ENCODE peak calls at places on chromosomes 1 and 21, in eight cellular contexts. One of them, this sample, is unnamed.

GRCh38 chr1:197127513-197127912 is 19.0 kb downstream of the ASPM start:
- DNase-seq in left lung: no peak
- DNase-seq in nephron progenitor cell: no peak
- DNase-seq in neural crest cell: no peak
- DNase-seq in prostate gland: no peak
- DNase-seq in cardiac fibroblast: peak; percentile 51
- DNase-seq in mucosa of descending colon: no peak
- DNase-seq in left ventricle myocardium inferior: no peak
- DNase-seq in this sample: no peak

GRCh38 chr1:63773815-63774616 is at the start of gene ROR1:
- DNase-seq in left lung: peak; percentile 87
- DNase-seq in nephron progenitor cell: peak; percentile 90
- DNase-seq in neural crest cell: peak; percentile 87
- DNase-seq in prostate gland: peak; percentile 82
- DNase-seq in cardiac fibroblast: peak; percentile 88
- DNase-seq in mucosa of descending colon: peak; percentile 85
- DNase-seq in left ventricle myocardium inferior: peak; percentile 89
- DNase-seq in this sample: peak; percentile 93

GRCh38 chr1:32351859-32352745 is 10.2 kb downstream of the FAM229A start:
- DNase-seq in left lung: peak; percentile 64
- DNase-seq in nephron progenitor cell: no peak
- DNase-seq in neural crest cell: no peak
- DNase-seq in prostate gland: no peak
- DNase-seq in cardiac fibroblast: peak; percentile 40
- DNase-seq in mucosa of descending colon: peak; percentile 64
- DNase-seq in left ventricle myocardium inferior: peak; percentile 63
- DNase-seq in this sample: no peak

GRCh38 chr1:74467786-74468377 is 44.5 kb downstream of the LRRC53 start:
- DNase-seq in left lung: no peak
- DNase-seq in nephron progenitor cell: no peak
- DNase-seq in neural crest cell: no peak
- DNase-seq in prostate gland: no peak
- DNase-seq in cardiac fibroblast: peak; percentile 52
- DNase-seq in mucosa of descending colon: no peak
- DNase-seq in left ventricle myocardium inferior: no peak
- DNase-seq in this sample: no peak

GRCh38 chr1:21184266-21184665 is 7.6 kb upstream of the EIF4G3 start:
- DNase-seq in left lung: no peak
- DNase-seq in nephron progenitor cell: no peak
- DNase-seq in neural crest cell: no peak
- DNase-seq in prostate gland: no peak
- DNase-seq in cardiac fibroblast: no peak
- DNase-seq in mucosa of descending colon: no peak
- DNase-seq in left ventricle myocardium inferior: no peak
- DNase-seq in this sample: no peak

GRCh38 chr1:53416264-53416663 is 42.9 kb upstream of the DMRTB1 start:
- DNase-seq in left lung: no peak
- DNase-seq in nephron progenitor cell: no peak
- DNase-seq in neural crest cell: no peak
- DNase-seq in prostate gland: no peak
- DNase-seq in cardiac fibroblast: no peak
- DNase-seq in mucosa of descending colon: no peak
- DNase-seq in left ventricle myocardium inferior: no peak
- DNase-seq in this sample: no peak

GRCh38 chr1:230068952-230069684 is 2.1 kb downstream of the GALNT2 start:
- DNase-seq in left lung: no peak
- DNase-seq in nephron progenitor cell: no peak
- DNase-seq in neural crest cell: no peak
- DNase-seq in prostate gland: peak; percentile 21
- DNase-seq in cardiac fibroblast: no peak
- DNase-seq in mucosa of descending colon: peak; percentile 32
- DNase-seq in left ventricle myocardium inferior: no peak
- DNase-seq in this sample: peak; percentile 56

GRCh38 chr1:156401681-156402081 is 32.7 kb downstream of the RHBG start:
- DNase-seq in left lung: no peak
- DNase-seq in nephron progenitor cell: no peak
- DNase-seq in neural crest cell: no peak
- DNase-seq in prostate gland: no peak
- DNase-seq in cardiac fibroblast: no peak
- DNase-seq in mucosa of descending colon: no peak
- DNase-seq in left ventricle myocardium inferior: no peak
- DNase-seq in this sample: no peak

DNA sequence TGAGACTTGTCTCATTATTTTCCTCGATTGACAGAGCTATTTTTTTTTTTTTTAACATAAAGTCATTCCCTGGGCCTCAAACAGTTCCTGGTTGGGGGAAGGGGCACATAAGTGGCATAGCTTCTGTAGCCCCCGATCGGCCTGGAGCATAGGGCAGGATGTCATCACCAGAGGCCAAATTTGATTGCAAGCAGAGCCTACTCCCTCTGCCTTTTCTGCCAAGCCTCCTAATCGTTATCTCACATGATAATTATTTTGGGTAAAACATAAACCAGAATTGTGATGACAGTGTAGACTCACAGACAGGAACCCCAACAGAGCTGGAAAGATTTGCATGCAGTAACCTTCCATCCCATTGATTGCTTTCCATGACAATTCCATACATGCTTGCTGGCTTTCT is 404.8 kb downstream of the PCP4 start:
- DNase-seq in left lung: no peak
- DNase-seq in nephron progenitor cell: no peak
- DNase-seq in neural crest cell: no peak
- DNase-seq in prostate gland: no peak
- DNase-seq in cardiac fibroblast: no peak
- DNase-seq in mucosa of descending colon: no peak
- DNase-seq in left ventricle myocardium inferior: no peak
- DNase-seq in this sample: no peak
- TF ChIP-seq CTCF in left lung: no peak
- TF ChIP-seq CTCF in nephron progenitor cell: no peak
- TF ChIP-seq CTCF in neural crest cell: no peak
- TF ChIP-seq CTCF in prostate gland: no peak
- TF ChIP-seq CTCF in cardiac fibroblast: no peak
- TF ChIP-seq CTCF in mucosa of descending colon: no peak
- TF ChIP-seq CTCF in left ventricle myocardium inferior: no peak
- TF ChIP-seq CTCF in this sample: no peak

GRCh38 chr1:9350011-9350907 is 57.6 kb downstream of the SPSB1 start:
- DNase-seq in left lung: no peak
- DNase-seq in nephron progenitor cell: no peak
- DNase-seq in neural crest cell: no peak
- DNase-seq in prostate gland: no peak
- DNase-seq in cardiac fibroblast: peak; percentile 69
- DNase-seq in mucosa of descending colon: no peak
- DNase-seq in left ventricle myocardium inferior: peak; percentile 51
- DNase-seq in this sample: no peak

GRCh38 chr1:9350960-9351359 is 58.3 kb downstream of the SPSB1 start:
- DNase-seq in left lung: no peak
- DNase-seq in nephron progenitor cell: no peak
- DNase-seq in neural crest cell: no peak
- DNase-seq in prostate gland: no peak
- DNase-seq in cardiac fibroblast: no peak
- DNase-seq in mucosa of descending colon: no peak
- DNase-seq in left ventricle myocardium inferior: no peak
- DNase-seq in this sample: no peak

GRCh38 chr1:9355503-9355902 is 62.8 kb downstream of the SPSB1 start:
- DNase-seq in left lung: no peak
- DNase-seq in nephron progenitor cell: no peak
- DNase-seq in neural crest cell: no peak
- DNase-seq in prostate gland: no peak
- DNase-seq in cardiac fibroblast: no peak
- DNase-seq in mucosa of descending colon: no peak
- DNase-seq in left ventricle myocardium inferior: no peak
- DNase-seq in this sample: no peak

GRCh38 chr1:9351654-9352271 is 59.1 kb downstream of the SPSB1 start:
- DNase-seq in left lung: no peak
- DNase-seq in nephron progenitor cell: no peak
- DNase-seq in neural crest cell: no peak
- DNase-seq in prostate gland: no peak
- DNase-seq in cardiac fibroblast: no peak
- DNase-seq in mucosa of descending colon: no peak
- DNase-seq in left ventricle myocardium inferior: no peak
- DNase-seq in this sample: no peak

GRCh38 chr1:9352364-9353140 is 59.9 kb downstream of the SPSB1 start:
- DNase-seq in left lung: no peak
- DNase-seq in nephron progenitor cell: peak; percentile 72
- DNase-seq in neural crest cell: no peak
- DNase-seq in prostate gland: no peak
- DNase-seq in cardiac fibroblast: no peak
- DNase-seq in mucosa of descending colon: no peak
- DNase-seq in left ventricle myocardium inferior: no peak
- DNase-seq in this sample: no peak
- TF ChIP-seq CTCF in left lung: no peak
- TF ChIP-seq CTCF in nephron progenitor cell: peak; percentile 17
- TF ChIP-seq CTCF in neural crest cell: no peak
- TF ChIP-seq CTCF in prostate gland: no peak
- TF ChIP-seq CTCF in cardiac fibroblast: no peak
- TF ChIP-seq CTCF in mucosa of descending colon: no peak
- TF ChIP-seq CTCF in left ventricle myocardium inferior: no peak
- TF ChIP-seq CTCF in this sample: no peak

DNA sequence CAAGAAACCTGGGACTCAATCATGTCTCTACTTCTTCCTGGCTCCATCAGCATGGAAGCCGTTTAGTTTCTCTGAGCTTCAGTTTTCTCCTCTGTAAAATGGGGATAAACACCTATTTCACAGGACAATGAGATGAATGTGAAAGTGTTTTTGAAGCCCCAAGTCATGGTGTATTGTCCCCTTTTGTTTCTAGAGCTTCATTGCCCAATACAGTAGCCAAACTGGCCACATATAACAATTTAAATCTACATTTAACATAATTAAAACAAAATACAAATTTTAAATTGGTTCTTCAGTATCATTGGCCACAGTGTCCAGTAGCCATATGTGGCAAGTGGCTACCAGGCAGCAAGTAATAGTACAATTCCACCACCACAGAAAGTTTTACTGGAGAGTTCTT is 2.3 kb upstream of the EFCAB14 start:
- DNase-seq in left lung: no peak
- DNase-seq in nephron progenitor cell: no peak
- DNase-seq in neural crest cell: no peak
- DNase-seq in prostate gland: no peak
- DNase-seq in cardiac fibroblast: no peak
- DNase-seq in mucosa of descending colon: no peak
- DNase-seq in left ventricle myocardium inferior: no peak
- DNase-seq in this sample: no peak
- TF ChIP-seq CTCF in left lung: no peak
- TF ChIP-seq CTCF in nephron progenitor cell: no peak
- TF ChIP-seq CTCF in neural crest cell: no peak
- TF ChIP-seq CTCF in prostate gland: no peak
- TF ChIP-seq CTCF in cardiac fibroblast: no peak
- TF ChIP-seq CTCF in mucosa of descending colon: no peak
- TF ChIP-seq CTCF in left ventricle myocardium inferior: no peak
- TF ChIP-seq CTCF in this sample: no peak

DNA sequence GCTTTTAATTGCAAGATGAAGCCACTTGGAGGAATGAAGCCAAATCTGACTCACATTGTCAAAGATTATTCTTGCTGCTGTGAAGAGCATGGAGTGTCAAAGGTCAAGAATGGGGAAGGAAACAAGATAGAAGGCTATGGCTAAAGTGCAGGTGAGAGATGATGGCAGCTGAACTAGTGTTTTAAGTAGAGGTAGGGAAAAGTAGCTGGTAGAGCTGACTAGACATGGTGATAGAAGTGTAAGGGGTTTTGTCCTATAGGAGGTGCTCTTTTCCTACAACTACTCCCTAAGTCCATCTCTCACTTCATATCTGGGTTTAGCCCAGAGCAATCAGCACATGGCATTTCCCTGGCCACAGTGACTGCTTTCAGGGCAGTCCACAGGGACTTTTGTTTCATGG is 11.8 kb downstream of the UBE2T start:
- DNase-seq in left lung: no peak
- DNase-seq in nephron progenitor cell: no peak
- DNase-seq in neural crest cell: no peak
- DNase-seq in prostate gland: no peak
- DNase-seq in cardiac fibroblast: no peak
- DNase-seq in mucosa of descending colon: no peak
- DNase-seq in left ventricle myocardium inferior: no peak
- DNase-seq in this sample: no peak
- TF ChIP-seq CTCF in left lung: no peak
- TF ChIP-seq CTCF in nephron progenitor cell: no peak
- TF ChIP-seq CTCF in neural crest cell: no peak
- TF ChIP-seq CTCF in prostate gland: no peak
- TF ChIP-seq CTCF in cardiac fibroblast: no peak
- TF ChIP-seq CTCF in mucosa of descending colon: no peak
- TF ChIP-seq CTCF in left ventricle myocardium inferior: peak; percentile 21
- TF ChIP-seq CTCF in this sample: peak; percentile 12

DNA sequence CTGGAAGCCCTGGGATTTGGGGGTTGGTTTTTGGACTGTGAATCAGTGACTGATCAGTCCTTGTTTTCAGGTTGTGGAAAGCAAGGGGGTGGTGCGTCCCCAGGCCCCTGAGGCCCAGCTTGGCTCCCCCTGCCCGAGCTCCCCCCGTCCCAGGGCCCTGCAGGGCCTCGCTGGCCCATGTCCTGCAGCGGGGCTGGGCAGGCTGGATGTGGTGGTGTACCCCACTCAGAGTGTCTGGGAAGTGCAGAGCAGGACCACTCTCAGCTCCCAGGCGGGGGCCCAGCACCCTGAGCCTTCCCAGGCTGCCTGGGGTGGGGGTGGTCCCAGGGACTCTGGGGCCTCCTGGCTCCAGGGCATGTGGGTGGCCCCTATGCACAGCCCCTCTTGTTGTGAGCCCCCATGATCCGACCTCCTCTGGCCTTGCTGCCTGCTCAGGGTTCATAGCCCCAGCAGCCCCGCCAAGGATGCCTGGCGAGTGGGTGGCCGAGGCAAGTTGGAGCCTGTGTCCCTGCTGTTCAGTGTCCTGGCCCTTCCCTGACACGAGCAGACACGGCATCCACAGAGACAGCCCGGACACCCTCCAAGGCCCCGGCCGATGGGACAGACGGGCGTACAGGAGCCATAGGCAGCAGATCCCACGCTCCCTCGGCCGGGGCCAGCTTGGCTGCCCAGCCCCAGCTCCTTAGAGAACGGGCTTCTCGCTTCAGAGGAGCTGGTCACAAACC is 37.9 kb downstream of the SLX9 start:
- DNase-seq in left lung: no peak
- DNase-seq in nephron progenitor cell: no peak
- DNase-seq in neural crest cell: no peak
- DNase-seq in prostate gland: no peak
- DNase-seq in cardiac fibroblast: no peak
- DNase-seq in mucosa of descending colon: no peak
- DNase-seq in left ventricle myocardium inferior: no peak
- DNase-seq in this sample: no peak
- TF ChIP-seq CTCF in left lung: no peak
- TF ChIP-seq CTCF in nephron progenitor cell: no peak
- TF ChIP-seq CTCF in neural crest cell: no peak
- TF ChIP-seq CTCF in prostate gland: no peak
- TF ChIP-seq CTCF in cardiac fibroblast: no peak
- TF ChIP-seq CTCF in mucosa of descending colon: no peak
- TF ChIP-seq CTCF in left ventricle myocardium inferior: no peak
- TF ChIP-seq CTCF in this sample: no peak

DNA sequence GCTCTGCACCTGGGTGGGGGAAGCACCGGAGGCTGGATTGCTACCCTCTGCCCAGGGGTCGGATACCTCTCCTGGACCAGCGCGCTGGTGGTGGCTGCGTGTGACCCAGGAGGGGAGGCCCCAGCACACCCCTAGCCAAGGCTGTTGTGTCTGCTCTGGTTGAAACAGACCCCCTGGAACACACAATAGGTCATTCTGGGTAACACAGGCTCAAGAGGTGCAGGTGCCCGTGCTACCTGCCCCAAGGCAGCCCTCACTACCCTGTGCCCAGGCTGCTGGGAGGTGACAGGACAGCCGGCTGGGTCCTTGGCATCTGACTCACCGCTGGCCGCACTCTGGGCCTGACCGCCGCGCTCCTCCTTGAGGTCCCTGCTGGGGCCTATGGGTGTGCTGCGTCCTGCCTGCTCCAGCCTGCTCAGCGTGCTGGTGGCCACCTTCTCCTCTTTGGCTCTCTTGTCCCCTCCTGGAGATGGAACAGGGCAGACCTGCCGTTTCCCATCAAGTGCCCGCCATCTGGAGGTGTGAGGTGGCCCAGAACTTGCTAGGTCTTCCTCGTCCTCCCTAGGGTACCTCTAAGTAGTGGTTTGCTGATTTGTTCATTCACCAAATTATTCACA is 30.0 kb downstream of the ZBTB17 start:
- DNase-seq in left lung: no peak
- DNase-seq in nephron progenitor cell: no peak
- DNase-seq in neural crest cell: no peak
- DNase-seq in prostate gland: no peak
- DNase-seq in cardiac fibroblast: no peak
- DNase-seq in mucosa of descending colon: no peak
- DNase-seq in left ventricle myocardium inferior: no peak
- DNase-seq in this sample: no peak
- TF ChIP-seq CTCF in left lung: no peak
- TF ChIP-seq CTCF in nephron progenitor cell: no peak
- TF ChIP-seq CTCF in neural crest cell: no peak
- TF ChIP-seq CTCF in prostate gland: no peak
- TF ChIP-seq CTCF in cardiac fibroblast: no peak
- TF ChIP-seq CTCF in mucosa of descending colon: no peak
- TF ChIP-seq CTCF in left ventricle myocardium inferior: no peak
- TF ChIP-seq CTCF in this sample: no peak

This sample was measured in A673.